ENCODE peak calls at places on chromosomes 4 and X, in four cellular contexts. One of them, this sample, is unnamed.

GRCh38 chr4:48102303-48102702 is 31.7 kb downstream of the TXK start:
- DNase-seq in GM23248: no peak
- DNase-seq in fibroblast of lung: no peak
- DNase-seq in hepatocyte: no peak
- DNase-seq in this sample: no peak

GRCh38 chrX:124215786-124216185 is 116.7 kb upstream of the TEX13D start:
- DNase-seq in GM23248: no peak
- DNase-seq in fibroblast of lung: no peak
- DNase-seq in hepatocyte: no peak
- DNase-seq in this sample: no peak

GRCh38 chr4:20773144-20773997 is 73.1 kb downstream of the PACRGL start:
- DNase-seq in GM23248: peak
- DNase-seq in fibroblast of lung: peak
- DNase-seq in hepatocyte: peak
- DNase-seq in this sample: peak

GRCh38 chr4:165398570-165398969 is 19.8 kb downstream of the CPE start:
- DNase-seq in GM23248: peak
- DNase-seq in fibroblast of lung: peak
- DNase-seq in hepatocyte: peak
- DNase-seq in this sample: peak

GRCh38 chr4:186902361-186902760 is 178.7 kb upstream of the FAT1 start:
- DNase-seq in GM23248: no peak
- DNase-seq in fibroblast of lung: no peak
- DNase-seq in hepatocyte: peak
- DNase-seq in this sample: no peak

GRCh38 chrX:71809886-71810285 is 46.7 kb downstream of the CXorf49B start:
- DNase-seq in GM23248: peak
- DNase-seq in fibroblast of lung: peak
- DNase-seq in hepatocyte: no peak
- DNase-seq in this sample: peak

GRCh38 chr4:159547645-159548308 is 444.9 kb downstream of the RAPGEF2 start:
- DNase-seq in GM23248: peak
- DNase-seq in fibroblast of lung: peak
- DNase-seq in hepatocyte: no peak
- DNase-seq in this sample: peak

GRCh38 chr4:70133473-70133872 is 20.6 kb upstream of the PRR27 start:
- DNase-seq in GM23248: no peak
- DNase-seq in fibroblast of lung: no peak
- DNase-seq in hepatocyte: no peak
- DNase-seq in this sample: no peak

GRCh38 chr4:169398294-169398693 is 127.5 kb upstream of the SH3RF1 start:
- DNase-seq in GM23248: peak
- DNase-seq in fibroblast of lung: peak
- DNase-seq in hepatocyte: no peak
- DNase-seq in this sample: peak

This sample was measured in epithelial cell of esophagus.